ENCODE peak calls at places on chromosome 4, in seven cellular contexts. One of them, this sample, is unnamed.

GRCh38 chr4:15100994-15101695 is 98.9 kb downstream of the CPEB2 start:
- DNase-seq in GM18507: no peak
- DNase-seq in activated CD8-positive, alpha-beta memory T cell treated with anti-CD3 and anti-CD28 coated beads for 48 hours: no peak
- DNase-seq in globus pallidus: peak
- DNase-seq in thyroid gland: no peak
- DNase-seq in foreskin fibroblast: peak
- DNase-seq in iPS-NIHi11: no peak
- DNase-seq in this sample: no peak

GRCh38 chr4:25307596-25307995 is 5.0 kb upstream of the ZCCHC4 start:
- DNase-seq in iPS-NIHi11: no peak
- DNase-seq in globus pallidus: peak
- DNase-seq in thyroid gland: no peak
- DNase-seq in foreskin fibroblast: no peak
- DNase-seq in GM18507: no peak
- DNase-seq in activated CD8-positive, alpha-beta memory T cell treated with anti-CD3 and anti-CD28 coated beads for 48 hours: no peak
- DNase-seq in this sample: no peak

GRCh38 chr4:8101796-8102355 is 56.7 kb downstream of the ABLIM2 start:
- DNase-seq in activated CD8-positive, alpha-beta memory T cell treated with anti-CD3 and anti-CD28 coated beads for 48 hours: no peak
- DNase-seq in thyroid gland: no peak
- DNase-seq in GM18507: no peak
- DNase-seq in iPS-NIHi11: no peak
- DNase-seq in globus pallidus: no peak
- DNase-seq in foreskin fibroblast: no peak
- DNase-seq in this sample: no peak

GRCh38 chr4:158236304-158237030 is 26.2 kb downstream of the TMEM144 start:
- DNase-seq in foreskin fibroblast: no peak
- DNase-seq in activated CD8-positive, alpha-beta memory T cell treated with anti-CD3 and anti-CD28 coated beads for 48 hours: no peak
- DNase-seq in iPS-NIHi11: no peak
- DNase-seq in GM18507: no peak
- DNase-seq in globus pallidus: peak
- DNase-seq in thyroid gland: no peak
- DNase-seq in this sample: no peak

GRCh38 chr4:117447925-117448324 is 362.5 kb upstream of the TRAM1L1 start:
- DNase-seq in globus pallidus: no peak
- DNase-seq in GM18507: no peak
- DNase-seq in activated CD8-positive, alpha-beta memory T cell treated with anti-CD3 and anti-CD28 coated beads for 48 hours: no peak
- DNase-seq in thyroid gland: no peak
- DNase-seq in foreskin fibroblast: no peak
- DNase-seq in iPS-NIHi11: peak
- DNase-seq in this sample: no peak

GRCh38 chr4:19944806-19945205 is 306.9 kb upstream of the SLIT2 start:
- DNase-seq in iPS-NIHi11: peak
- DNase-seq in foreskin fibroblast: peak
- DNase-seq in activated CD8-positive, alpha-beta memory T cell treated with anti-CD3 and anti-CD28 coated beads for 48 hours: no peak
- DNase-seq in globus pallidus: no peak
- DNase-seq in thyroid gland: peak
- DNase-seq in GM18507: no peak
- DNase-seq in this sample: no peak

GRCh38 chr4:152974732-152975614 is 38.9 kb downstream of the FHDC1 start:
- DNase-seq in thyroid gland: no peak
- DNase-seq in foreskin fibroblast: no peak
- DNase-seq in globus pallidus: no peak
- DNase-seq in activated CD8-positive, alpha-beta memory T cell treated with anti-CD3 and anti-CD28 coated beads for 48 hours: no peak
- DNase-seq in iPS-NIHi11: no peak
- DNase-seq in GM18507: no peak
- DNase-seq in this sample: no peak

GRCh38 chr4:47668810-47669408 is 169.0 kb downstream of the CORIN start:
- DNase-seq in foreskin fibroblast: peak
- DNase-seq in activated CD8-positive, alpha-beta memory T cell treated with anti-CD3 and anti-CD28 coated beads for 48 hours: no peak
- DNase-seq in thyroid gland: peak
- DNase-seq in GM18507: no peak
- DNase-seq in globus pallidus: peak
- DNase-seq in iPS-NIHi11: peak
- DNase-seq in this sample: peak

GRCh38 chr4:57151481-57151880 is 41.3 kb upstream of the IGFBP7 start:
- DNase-seq in activated CD8-positive, alpha-beta memory T cell treated with anti-CD3 and anti-CD28 coated beads for 48 hours: no peak
- DNase-seq in foreskin fibroblast: no peak
- DNase-seq in iPS-NIHi11: peak
- DNase-seq in thyroid gland: no peak
- DNase-seq in GM18507: no peak
- DNase-seq in globus pallidus: no peak
- DNase-seq in this sample: no peak

GRCh38 chr4:90127223-90127705 is at the start of gene CCSER1:
- DNase-seq in activated CD8-positive, alpha-beta memory T cell treated with anti-CD3 and anti-CD28 coated beads for 48 hours: no peak
- DNase-seq in foreskin fibroblast: peak
- DNase-seq in thyroid gland: peak
- DNase-seq in GM18507: no peak
- DNase-seq in globus pallidus: peak
- DNase-seq in iPS-NIHi11: peak
- DNase-seq in this sample: peak

GRCh38 chr4:147741190-147741788 is 9.4 kb downstream of the ARHGAP10 start:
- DNase-seq in activated CD8-positive, alpha-beta memory T cell treated with anti-CD3 and anti-CD28 coated beads for 48 hours: no peak
- DNase-seq in foreskin fibroblast: peak
- DNase-seq in iPS-NIHi11: no peak
- DNase-seq in thyroid gland: no peak
- DNase-seq in GM18507: no peak
- DNase-seq in globus pallidus: no peak
- DNase-seq in this sample: no peak

GRCh38 chr4:26856906-26857277 is 3.7 kb upstream of the STIM2 start:
- DNase-seq in globus pallidus: no peak
- DNase-seq in thyroid gland: no peak
- DNase-seq in activated CD8-positive, alpha-beta memory T cell treated with anti-CD3 and anti-CD28 coated beads for 48 hours: no peak
- DNase-seq in iPS-NIHi11: no peak
- DNase-seq in GM18507: no peak
- DNase-seq in foreskin fibroblast: peak
- DNase-seq in this sample: no peak

GRCh38 chr4:26272654-26273307 is 48.0 kb upstream of the RBPJ start:
- DNase-seq in thyroid gland: no peak
- DNase-seq in GM18507: no peak
- DNase-seq in iPS-NIHi11: no peak
- DNase-seq in foreskin fibroblast: no peak
- DNase-seq in globus pallidus: no peak
- DNase-seq in activated CD8-positive, alpha-beta memory T cell treated with anti-CD3 and anti-CD28 coated beads for 48 hours: no peak
- DNase-seq in this sample: no peak

GRCh38 chr4:126843492-126844067 is 789.2 kb upstream of the INTU start:
- DNase-seq in GM18507: no peak
- DNase-seq in globus pallidus: no peak
- DNase-seq in foreskin fibroblast: no peak
- DNase-seq in thyroid gland: no peak
- DNase-seq in iPS-NIHi11: no peak
- DNase-seq in activated CD8-positive, alpha-beta memory T cell treated with anti-CD3 and anti-CD28 coated beads for 48 hours: no peak
- DNase-seq in this sample: no peak

GRCh38 chr4:21802406-21802805 is 146.2 kb downstream of the KCNIP4 start:
- DNase-seq in foreskin fibroblast: peak
- DNase-seq in iPS-NIHi11: no peak
- DNase-seq in thyroid gland: no peak
- DNase-seq in activated CD8-positive, alpha-beta memory T cell treated with anti-CD3 and anti-CD28 coated beads for 48 hours: no peak
- DNase-seq in globus pallidus: no peak
- DNase-seq in GM18507: no peak
- DNase-seq in this sample: no peak

GRCh38 chr4:115154826-115155225 is 41.4 kb upstream of the NDST4 start:
- DNase-seq in iPS-NIHi11: peak
- DNase-seq in activated CD8-positive, alpha-beta memory T cell treated with anti-CD3 and anti-CD28 coated beads for 48 hours: no peak
- DNase-seq in GM18507: no peak
- DNase-seq in foreskin fibroblast: peak
- DNase-seq in thyroid gland: no peak
- DNase-seq in globus pallidus: peak
- DNase-seq in this sample: peak

GRCh38 chr4:83125738-83126141 is 11.2 kb upstream of the PLAC8 start:
- DNase-seq in GM18507: no peak
- DNase-seq in activated CD8-positive, alpha-beta memory T cell treated with anti-CD3 and anti-CD28 coated beads for 48 hours: no peak
- DNase-seq in thyroid gland: no peak
- DNase-seq in globus pallidus: no peak
- DNase-seq in foreskin fibroblast: no peak
- DNase-seq in iPS-NIHi11: no peak
- DNase-seq in this sample: no peak

GRCh38 chr4:152680988-152681731 is 1.4 kb upstream of the TMEM154 start:
- DNase-seq in thyroid gland: no peak
- DNase-seq in foreskin fibroblast: peak
- DNase-seq in GM18507: no peak
- DNase-seq in activated CD8-positive, alpha-beta memory T cell treated with anti-CD3 and anti-CD28 coated beads for 48 hours: no peak
- DNase-seq in iPS-NIHi11: no peak
- DNase-seq in globus pallidus: no peak
- DNase-seq in this sample: no peak

GRCh38 chr4:102114118-102114630 is 231.1 kb downstream of the SLC39A8 start:
- DNase-seq in globus pallidus: no peak
- DNase-seq in foreskin fibroblast: peak
- DNase-seq in GM18507: no peak
- DNase-seq in iPS-NIHi11: no peak
- DNase-seq in activated CD8-positive, alpha-beta memory T cell treated with anti-CD3 and anti-CD28 coated beads for 48 hours: no peak
- DNase-seq in thyroid gland: no peak
- DNase-seq in this sample: no peak

GRCh38 chr4:87949961-87950360 is 25.6 kb upstream of the SPP1 start:
- DNase-seq in iPS-NIHi11: no peak
- DNase-seq in activated CD8-positive, alpha-beta memory T cell treated with anti-CD3 and anti-CD28 coated beads for 48 hours: no peak
- DNase-seq in thyroid gland: no peak
- DNase-seq in globus pallidus: no peak
- DNase-seq in GM18507: no peak
- DNase-seq in foreskin fibroblast: peak
- DNase-seq in this sample: no peak

GRCh38 chr4:129223955-129224354 is 128.0 kb downstream of the C4orf33 start:
- DNase-seq in activated CD8-positive, alpha-beta memory T cell treated with anti-CD3 and anti-CD28 coated beads for 48 hours: no peak
- DNase-seq in GM18507: no peak
- DNase-seq in foreskin fibroblast: no peak
- DNase-seq in thyroid gland: no peak
- DNase-seq in iPS-NIHi11: no peak
- DNase-seq in globus pallidus: no peak
- DNase-seq in this sample: no peak

GRCh38 chr4:48780867-48781219 is 764 bp upstream of the FRYL start:
- DNase-seq in iPS-NIHi11: no peak
- DNase-seq in thyroid gland: peak
- DNase-seq in foreskin fibroblast: peak
- DNase-seq in GM18507: no peak
- DNase-seq in globus pallidus: no peak
- DNase-seq in activated CD8-positive, alpha-beta memory T cell treated with anti-CD3 and anti-CD28 coated beads for 48 hours: no peak
- DNase-seq in this sample: no peak

This sample was measured in HEK293T.